ENCODE peak calls at places on chromosomes 11 and 22, in nine cellular contexts. M is NB4, B is body of pancreas, P is tibial nerve, D is spleen, H is heart left ventricle, F is HepG2, X is ovary, G is thyroid gland. C is an unnamed sample.
A peak's percentile ranks its signal among the peaks of the same experiment; 100 is the strongest.

GRCh38 chr11:36360833-36361232 is 64.7 kb downstream of the PRR5L start:
- DNase-seq in M (no peak), B (no peak), P (no peak), D (no peak), H (no peak), F (no peak), X (no peak), G (no peak), C (no peak)

GRCh38 chr11:15616130-15617105 is 501.7 kb downstream of the INSC start:
- DNase-seq in M (peak; percentile 12), B (no peak), P (no peak), D (no peak), H (no peak), F (no peak), X (no peak), G (no peak), C (no peak)

GRCh38 chr11:73262851-73263495 is 9.2 kb upstream of the P2RY6 start:
- DNase-seq in M (no peak), B (no peak), P (no peak), D (no peak), H (no peak), F (no peak), X (no peak), G (no peak), C (no peak)

GRCh38 chr22:37123649-37124048 is 14.1 kb upstream of the TMPRSS6 start:
- DNase-seq in M (no peak), B (no peak), P (no peak), D (no peak), H (no peak), F (no peak), X (no peak), G (no peak), C (no peak)

GRCh38 chr22:36587289-36588154 is 58.6 kb upstream of the EIF3D start:
- DNase-seq in M (no peak), B (no peak), P (no peak), D (peak; percentile 35), H (no peak), F (no peak), X (no peak), G (no peak), C (no peak)

GRCh38 chr11:45061641-45062040 is 84.8 kb upstream of the PRDM11 start:
- DNase-seq in M (no peak), B (no peak), P (no peak), D (no peak), H (no peak), F (no peak), X (no peak), G (no peak), C (no peak)

GRCh38 chr22:35991168-35991567 is 37.5 kb downstream of the RBFOX2 start:
- DNase-seq in M (no peak), B (no peak), P (no peak), D (no peak), H (no peak), F (no peak), X (no peak), G (no peak), C (no peak)

GRCh38 chr11:8287297-8288070 is 23.8 kb upstream of the LMO1 start:
- DNase-seq in M (no peak), B (no peak), P (no peak), D (peak; percentile 51), H (no peak), F (no peak), X (no peak), G (no peak), C (no peak)

GRCh38 chr11:121578216-121579063 is 125.7 kb upstream of the SORL1-AS1 start:
- DNase-seq in M (peak; percentile 95), B (no peak), P (no peak), D (no peak), H (no peak), F (no peak), X (no peak), G (no peak), C (no peak)

GRCh38 chr11:121580154-121580553 is 127.4 kb upstream of the SORL1-AS1 start:
- DNase-seq in M (no peak), B (no peak), P (no peak), D (no peak), H (no peak), F (no peak), X (no peak), G (no peak), C (no peak)

GRCh38 chr11:121583825-121584224 is 131.1 kb upstream of the SORL1-AS1 start:
- DNase-seq in M (no peak), B (no peak), P (no peak), D (no peak), H (no peak), F (no peak), X (no peak), G (no peak), C (no peak)

GRCh38 chr11:121581607-121582006 is 128.8 kb upstream of the SORL1-AS1 start:
- DNase-seq in M (no peak), B (no peak), P (no peak), D (no peak), H (no peak), F (no peak), X (no peak), G (no peak), C (no peak)

GRCh38 chr11:121582296-121582695 is 129.5 kb upstream of the SORL1-AS1 start:
- DNase-seq in M (peak; percentile 60), B (no peak), P (peak; percentile 16), D (no peak), H (no peak), F (peak; percentile 9), X (no peak), G (no peak), C (no peak)
- TF ChIP-seq POLR2A in M (no peak), B (no peak), P (no peak), D (no peak), H (no peak), F (no peak), X (no peak), G (no peak), C (no peak)

GRCh38 chr11:64231536-64231935 is 1.2 kb downstream of the DNAJC4 start:
- DNase-seq in M (no peak), B (no peak), P (no peak), D (no peak), H (peak; percentile 26), F (no peak), X (no peak), G (no peak), C (peak; percentile 67)

GRCh38 chr11:64232182-64233018 is 2.0 kb upstream of the VEGFB start:
- DNase-seq in M (no peak), B (no peak), P (no peak), D (peak; percentile 74), H (no peak), F (no peak), X (no peak), G (peak; percentile 34), C (peak; percentile 67)

GRCh38 chr11:64234840-64235379 is 526 bp downstream of the VEGFB start:
- DNase-seq in M (peak; percentile 67), B (peak; percentile 69), P (no peak), D (peak; percentile 93), H (peak; percentile 75), F (no peak), X (no peak), G (peak; percentile 72), C (peak; percentile 72)

GRCh38 chr11:64235427-64236161 is 1.2 kb downstream of the VEGFB start:
- DNase-seq in M (no peak), B (peak; percentile 68), P (no peak), D (peak; percentile 81), H (no peak), F (no peak), X (no peak), G (no peak), C (no peak)

GRCh38 chr11:64233913-64234839 is at the start of gene VEGFB:
- DNase-seq in M (peak; percentile 67), B (peak; percentile 79), P (peak; percentile 55), D (peak; percentile 94), H (peak; percentile 85), F (no peak), X (peak; percentile 81), G (peak; percentile 81), C (peak; percentile 72)
- TF ChIP-seq POLR2A in M (no peak), B (peak; percentile 50), P (no peak), D (no peak), H (peak; percentile 51), F (no peak), X (peak; percentile 39), G (no peak), C (no peak)

GRCh38 chr11:130451261-130452019 is 3.0 kb downstream of the ADAMTS15 start:
- DNase-seq in M (peak; percentile 85), B (no peak), P (peak; percentile 41), D (no peak), H (peak; percentile 74), F (no peak), X (no peak), G (no peak), C (no peak)

GRCh38 chr11:130449246-130449990 is 973 bp downstream of the ADAMTS15 start:
- DNase-seq in M (peak; percentile 35), B (no peak), P (no peak), D (no peak), H (peak; percentile 46), F (no peak), X (no peak), G (peak; percentile 41), C (no peak)

GRCh38 chr11:130448416-130449068 is at the start of gene ADAMTS15:
- DNase-seq in M (peak; percentile 98), B (peak; percentile 65), P (peak; percentile 75), D (no peak), H (peak; percentile 93), F (peak; percentile 9), X (peak; percentile 48), G (peak; percentile 97), C (no peak)

GRCh38 chr11:130448039-130448415 is 418 bp upstream of the ADAMTS15 start:
- DNase-seq in M (no peak), B (no peak), P (no peak), D (peak; percentile 25), H (no peak), F (no peak), X (no peak), G (no peak), C (no peak)

DNA sequence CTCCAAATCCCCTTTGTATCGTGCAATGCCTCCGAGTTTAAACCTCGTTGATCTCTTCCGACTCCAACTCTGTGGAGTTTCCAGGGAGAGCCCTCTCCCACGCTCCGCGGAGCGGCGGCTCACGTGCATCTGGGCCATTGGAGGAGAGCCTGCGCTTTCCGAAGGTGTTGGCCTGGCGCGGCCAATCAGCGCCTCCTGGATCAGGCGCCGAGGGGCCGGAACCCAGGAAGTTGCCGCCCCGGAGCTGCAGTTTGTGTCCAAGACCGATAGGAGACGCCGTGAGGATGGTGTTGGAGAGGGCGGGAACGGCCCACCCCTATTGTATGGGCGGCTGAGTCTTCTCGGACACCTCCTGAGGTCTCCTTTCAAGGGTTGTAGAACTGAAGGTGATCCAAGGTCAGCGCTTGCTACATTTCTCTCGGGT is 1.6 kb downstream of the ADAMTS15 start:
- DNase-seq in M (peak; percentile 38), B (peak; percentile 41), P (peak; percentile 81), D (no peak), H (peak; percentile 93), F (no peak), X (peak; percentile 54), G (peak; percentile 94), C (peak; percentile 34)
- TF ChIP-seq POLR2A in M (no peak), B (no peak), P (no peak), D (no peak), H (peak; percentile 62), F (no peak), X (no peak), G (no peak), C (no peak)

DNA sequence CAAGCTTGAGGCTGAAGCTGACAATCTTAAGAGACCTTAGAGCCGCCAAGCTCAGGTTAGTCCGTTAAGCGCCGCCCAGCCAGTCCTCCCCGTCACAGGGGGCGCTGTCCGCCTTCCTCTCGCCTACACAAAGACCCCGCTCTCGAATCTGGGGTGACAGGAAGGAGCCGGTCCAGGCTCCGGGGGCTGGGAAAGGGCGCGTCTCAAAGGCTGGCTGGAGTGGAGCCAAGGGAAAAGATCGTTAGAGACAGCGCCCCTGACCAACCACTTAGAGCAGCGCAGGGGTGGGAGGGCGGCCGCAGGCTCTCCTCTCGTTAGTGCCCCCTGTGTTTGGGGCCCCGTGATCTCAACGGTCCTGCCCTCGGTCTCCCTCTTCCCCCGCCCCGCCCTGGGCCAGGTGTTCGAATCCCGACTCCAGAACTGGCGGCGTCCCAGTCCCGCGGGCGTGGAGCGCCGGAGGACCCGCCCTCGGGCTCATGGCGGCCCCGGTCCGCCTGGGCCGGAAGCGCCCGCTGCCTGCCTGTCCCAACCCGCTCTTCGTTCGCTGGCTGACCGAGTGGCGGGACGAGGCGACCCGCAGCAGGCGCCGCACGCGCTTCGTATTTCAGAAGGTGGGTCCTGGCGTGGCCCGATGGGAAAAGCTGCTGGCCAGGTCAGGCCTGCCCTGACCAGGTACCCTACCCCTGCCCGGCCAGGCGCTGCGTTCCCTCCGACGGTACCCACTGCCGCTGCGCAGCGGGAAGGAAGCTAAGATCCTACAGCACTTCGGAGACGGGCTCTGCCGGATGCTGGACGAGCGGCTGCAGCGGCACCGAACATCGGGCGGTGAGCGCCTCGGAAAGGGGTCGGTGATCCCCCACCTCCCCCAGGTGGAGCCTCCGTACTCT is at the start of gene MUS81:
- DNase-seq in M (peak; percentile 99), B (peak; percentile 97), P (peak; percentile 99), D (peak; percentile 99), H (peak; percentile 98), F (peak; percentile 97), X (peak; percentile 98), G (peak; percentile 98), C (peak; percentile 100)
- TF ChIP-seq POLR2A in M (peak; percentile 59), B (peak; percentile 69), P (peak; percentile 45), D (peak; percentile 42), H (peak; percentile 73), F (no peak), X (peak; percentile 64), G (no peak), C (peak; percentile 66)

C was measured in erythroblast.